ENCODE peak calls at places on chromosomes 7 and 10, in nine cellular contexts. Q is Karpas-422, X is IMR-90, U is fibroblast of lung, L is neuronal stem cell, O is keratinocyte, Z is astrocyte, B is PC-9, T is DND-41. M is an unnamed sample.

GRCh38 chr7:159061674-159062212 is 82.9 kb downstream of the VIPR2 start:
- DNase-seq in Q (no peak), X (no peak), U (no peak), L (no peak), O (no peak), Z (no peak), B (no peak), T (peak; percentile 1), M (peak; percentile 87)

GRCh38 chr10:63596924-63597323 is 75.7 kb downstream of the REEP3 start:
- DNase-seq in Q (no peak), X (no peak), U (no peak), L (no peak), O (no peak), Z (no peak), B (no peak), T (no peak), M (no peak)

GRCh38 chr7:145884716-145885514 is 231.7 kb upstream of the CNTNAP2 start:
- DNase-seq in Q (no peak), X (no peak), U (no peak), L (no peak), O (no peak), Z (no peak), B (no peak), T (no peak), M (no peak)

GRCh38 chr7:102434039-102434481 is 685 bp downstream of the ORAI2 start:
- DNase-seq in Q (peak; percentile 46), X (peak; percentile 44), U (no peak), L (no peak), O (no peak), Z (no peak), B (no peak), T (peak; percentile 36), M (no peak)

GRCh38 chr10:20004087-20004523 is 187.9 kb downstream of the PLXDC2 start:
- DNase-seq in Q (peak; percentile 41), X (peak; percentile 45), U (peak; percentile 74), L (no peak), O (no peak), Z (peak; percentile 72), B (no peak), T (no peak), M (peak; percentile 17)

GRCh38 chr10:43955002-43955596 is 306.4 kb upstream of the ZNF32 start:
- DNase-seq in Q (no peak), X (no peak), U (no peak), L (no peak), O (no peak), Z (no peak), B (no peak), T (no peak), M (no peak)

GRCh38 chr10:4830546-4830945 is 4.5 kb downstream of the AKR1E2 start:
- DNase-seq in Q (no peak), X (no peak), U (no peak), L (no peak), O (no peak), Z (no peak), B (no peak), T (no peak), M (no peak)

GRCh38 chr10:13528875-13529713 is at the start of gene BEND7:
- DNase-seq in Q (no peak), X (peak; percentile 16), U (peak; percentile 42), L (no peak), O (no peak), Z (peak; percentile 6), B (no peak), T (no peak), M (peak; percentile 96)

GRCh38 chr10:93701903-93702277 is 502 bp downstream of the FRA10AC1 start:
- DNase-seq in Q (peak; percentile 44), X (peak; percentile 55), U (peak; percentile 62), L (no peak), O (no peak), Z (peak; percentile 52), B (no peak), T (no peak), M (peak; percentile 70)

GRCh38 chr10:80324086-80324485 is 32.5 kb downstream of the DYDC1 start:
- DNase-seq in Q (no peak), X (peak; percentile 16), U (peak; percentile 21), L (no peak), O (no peak), Z (peak; percentile 12), B (peak; percentile 30), T (no peak), M (peak; percentile 77)

GRCh38 chr10:21495686-21496284 is 29.7 kb downstream of the SKIDA1 start:
- DNase-seq in Q (peak; percentile 94), X (peak; percentile 77), U (peak; percentile 73), L (peak; percentile 94), O (no peak), Z (no peak), B (peak; percentile 56), T (peak; percentile 89), M (peak; percentile 99)

GRCh38 chr10:103528551-103528950 is 35.0 kb downstream of the NEURL1 start:
- DNase-seq in Q (no peak), X (no peak), U (no peak), L (no peak), O (no peak), Z (no peak), B (peak; percentile 63), T (no peak), M (no peak)

GRCh38 chr10:73916761-73917470 is 6.0 kb downstream of the PLAU start:
- DNase-seq in Q (no peak), X (peak; percentile 43), U (no peak), L (no peak), O (no peak), Z (no peak), B (no peak), T (no peak), M (no peak)

GRCh38 chr10:73915206-73915851 is 4.4 kb downstream of the PLAU start:
- DNase-seq in Q (no peak), X (no peak), U (no peak), L (no peak), O (no peak), Z (no peak), B (no peak), T (no peak), M (no peak)

GRCh38 chr10:73911553-73912004 is 647 bp downstream of the PLAU start:
- DNase-seq in Q (no peak), X (peak; percentile 43), U (peak; percentile 57), L (peak; percentile 18), O (no peak), Z (no peak), B (no peak), T (no peak), M (no peak)

GRCh38 chr10:73910764-73911552 is at the start of gene PLAU:
- DNase-seq in Q (peak; percentile 82), X (peak; percentile 57), U (peak; percentile 39), L (peak; percentile 58), O (no peak), Z (no peak), B (no peak), T (peak; percentile 59), M (peak; percentile 92)

GRCh38 chr10:73914036-73914435 is 3.1 kb downstream of the PLAU start:
- DNase-seq in Q (no peak), X (no peak), U (no peak), L (no peak), O (no peak), Z (no peak), B (no peak), T (no peak), M (no peak)
- H3K4me2 ChIP-seq in Q (no peak overlapping the region), X (peak overlapping the region; percentile 85), U (peak overlapping the region; percentile 73), L (no peak overlapping the region), O (peak overlapping the region; percentile 89), Z (peak overlapping the region; percentile 95), B (peak overlapping the region; percentile 88), T (no peak overlapping the region), M (no peak overlapping the region)

GRCh38 chr10:33335550-33335799 is 1.0 kb upstream of the NRP1 start:
- DNase-seq in Q (no peak), X (no peak), U (no peak), L (no peak), O (no peak), Z (no peak), B (no peak), T (no peak), M (peak; percentile 89)
- H3K4me3 ChIP-seq in Q (no peak overlapping the region), X (peak overlapping the region; percentile 85), U (peak overlapping the region; percentile 78), L (peak overlapping the region; percentile 86), O (peak overlapping the region; percentile 97), Z (peak overlapping the region; percentile 93), B (peak overlapping the region; percentile 92), T (no peak overlapping the region), M (peak overlapping the region; percentile 75)

DNA sequence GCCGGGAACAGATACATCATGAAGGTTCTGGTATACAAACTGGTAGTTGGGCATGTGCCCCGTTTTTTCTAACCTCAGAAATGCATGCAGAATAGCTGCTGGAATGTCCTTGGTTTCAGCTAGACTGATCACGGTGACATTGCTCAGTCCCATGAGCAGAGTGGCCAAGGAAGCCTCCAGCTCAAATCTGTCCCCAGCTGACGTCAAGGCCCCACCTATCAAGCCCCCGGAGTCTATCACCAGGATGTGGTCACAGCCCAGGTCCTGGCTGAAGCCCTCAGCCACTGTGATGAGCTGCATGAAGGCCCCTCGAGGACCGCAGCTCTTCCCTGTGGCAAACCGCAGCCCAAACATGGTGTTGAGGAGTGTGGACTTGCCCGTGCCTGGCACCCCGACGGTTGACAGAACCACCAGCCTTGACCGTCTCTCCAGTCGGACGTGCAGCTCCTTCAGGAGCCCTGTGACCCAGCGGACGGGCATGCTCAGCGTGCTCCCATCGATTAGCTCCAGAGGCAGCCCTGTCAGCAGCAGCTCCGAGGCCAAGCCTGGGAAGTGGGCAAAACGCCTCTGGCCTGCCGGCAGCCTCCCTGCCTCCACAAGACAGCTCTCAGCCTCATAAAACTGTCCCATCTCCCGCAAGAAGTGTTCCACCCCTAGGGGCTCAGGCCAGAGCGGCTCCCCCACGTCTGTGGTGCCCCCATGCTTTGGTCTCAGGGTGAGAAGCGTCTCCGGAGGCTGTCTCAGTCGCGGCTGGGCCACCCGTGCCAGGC is 7.8 kb upstream of the MRPS24 start:
- DNase-seq in Q (no peak), X (no peak), U (no peak), L (no peak), O (no peak), Z (no peak), B (no peak), T (no peak), M (no peak)
- H3K36me3 ChIP-seq in Q (peaks cover 34% of the 10 kb centered on the region), X (peaks cover 43% of the 10 kb centered on the region), U (peaks cover 41% of the 10 kb centered on the region), L (peaks cover 15% of the 10 kb centered on the region), O (peaks cover 36% of the 10 kb centered on the region), Z (peaks cover 26% of the 10 kb centered on the region), B (peaks cover 54% of the 10 kb centered on the region), T (peaks cover 70% of the 10 kb centered on the region), M (peaks cover 66% of the 10 kb centered on the region)

GRCh38 chr10:8066146-8066545 is 11.7 kb downstream of the GATA3 start:
- DNase-seq in Q (no peak), X (no peak), U (no peak), L (no peak), O (no peak), Z (no peak), B (no peak), T (no peak), M (no peak)

GRCh38 chr10:8065651-8066050 is 11.2 kb downstream of the GATA3 start:
- DNase-seq in Q (no peak), X (no peak), U (peak; percentile 75), L (no peak), O (no peak), Z (peak; percentile 70), B (peak; percentile 72), T (no peak), M (no peak)

GRCh38 chr10:8064436-8064835 is 9.9 kb downstream of the GATA3 start:
- DNase-seq in Q (no peak), X (no peak), U (no peak), L (no peak), O (no peak), Z (no peak), B (no peak), T (no peak), M (peak; percentile 38)

GRCh38 chr10:8063128-8063908 is 8.8 kb downstream of the GATA3 start:
- DNase-seq in Q (no peak), X (no peak), U (no peak), L (no peak), O (no peak), Z (no peak), B (no peak), T (no peak), M (peak; percentile 57)

GRCh38 chr10:8063935-8064334 is 9.4 kb downstream of the GATA3 start:
- DNase-seq in Q (no peak), X (no peak), U (no peak), L (no peak), O (no peak), Z (no peak), B (no peak), T (no peak), M (no peak)
- H3K4me2 ChIP-seq in Q (no peak overlapping the region), X (no peak overlapping the region), U (no peak overlapping the region), L (peak overlapping the region; percentile 47), O (peak overlapping the region; percentile 95), Z (peak overlapping the region; percentile 48), B (no peak overlapping the region), T (peak overlapping the region; percentile 40), M (no peak overlapping the region)

M was measured in osteoblast.